ENCODE peak calls at places on chromosomes 7 and 10, in four cellular contexts. One of them, this sample, is unnamed.

GRCh38 chr10:69446650-69447151 is 4.6 kb upstream of the TSPAN15 start:
- DNase-seq in Caco-2: peak; percentile 78
- DNase-seq in Karpas-422: no peak
- DNase-seq in GM23338: no peak
- DNase-seq in this sample: no peak

GRCh38 chr7:152865461-152865860 is 105.9 kb downstream of the ACTR3B start:
- DNase-seq in Karpas-422: no peak
- DNase-seq in GM23338: no peak
- DNase-seq in Caco-2: no peak
- DNase-seq in this sample: no peak

GRCh38 chr10:52597189-52597863 is 175.3 kb downstream of the MBL2 start:
- DNase-seq in Karpas-422: no peak
- DNase-seq in Caco-2: no peak
- DNase-seq in GM23338: no peak
- DNase-seq in this sample: no peak

GRCh38 chr7:139169816-139170215 is 60.3 kb upstream of the ZC3HAV1 start:
- DNase-seq in GM23338: no peak
- DNase-seq in Caco-2: no peak
- DNase-seq in Karpas-422: no peak
- DNase-seq in this sample: no peak

GRCh38 chr10:34001087-34001580 is 666.7 kb upstream of the NRP1 start:
- DNase-seq in Caco-2: peak; percentile 16
- DNase-seq in GM23338: no peak
- DNase-seq in Karpas-422: no peak
- DNase-seq in this sample: no peak

GRCh38 chr10:490256-490655 is 199.2 kb downstream of the DIP2C start:
- DNase-seq in Caco-2: no peak
- DNase-seq in Karpas-422: no peak
- DNase-seq in GM23338: no peak
- DNase-seq in this sample: no peak

GRCh38 chr10:70982443-70982842 is 94.1 kb upstream of the PCBD1 start:
- DNase-seq in GM23338: no peak
- DNase-seq in Caco-2: no peak
- DNase-seq in Karpas-422: no peak
- DNase-seq in this sample: peak; percentile 15

GRCh38 chr7:6273380-6273837 is 985 bp upstream of the CYTH3 start:
- DNase-seq in GM23338: no peak
- DNase-seq in Caco-2: no peak
- DNase-seq in Karpas-422: no peak
- DNase-seq in this sample: no peak

GRCh38 chr10:11024596-11024995 is 6.9 kb downstream of the CELF2 start:
- DNase-seq in Karpas-422: no peak
- DNase-seq in Caco-2: no peak
- DNase-seq in GM23338: no peak
- DNase-seq in this sample: no peak

GRCh38 chr7:80309971-80310549 is 175.4 kb downstream of the GNAI1 start:
- DNase-seq in Caco-2: no peak
- DNase-seq in Karpas-422: no peak
- DNase-seq in GM23338: no peak
- DNase-seq in this sample: no peak

GRCh38 chr10:9111983-9112382 is 1057.5 kb downstream of the GATA3 start:
- DNase-seq in GM23338: no peak
- DNase-seq in Karpas-422: no peak
- DNase-seq in Caco-2: no peak
- DNase-seq in this sample: no peak

GRCh38 chr10:80699602-80700039 is 161.9 kb downstream of the SH2D4B start:
- DNase-seq in Karpas-422: peak; percentile 88
- DNase-seq in GM23338: peak; percentile 93
- DNase-seq in Caco-2: peak; percentile 90
- DNase-seq in this sample: peak; percentile 62

GRCh38 chr10:16853201-16853600 is 36.0 kb upstream of the RSU1 start:
- DNase-seq in Caco-2: peak; percentile 12
- DNase-seq in Karpas-422: no peak
- DNase-seq in GM23338: peak; percentile 32
- DNase-seq in this sample: peak; percentile 12

GRCh38 chr10:11009471-11010308 is 8.0 kb upstream of the CELF2 start:
- DNase-seq in Karpas-422: no peak
- DNase-seq in Caco-2: no peak
- DNase-seq in GM23338: no peak
- DNase-seq in this sample: no peak

GRCh38 chr7:69708857-69709256 is 110.6 kb downstream of the AUTS2 start:
- DNase-seq in GM23338: no peak
- DNase-seq in Karpas-422: no peak
- DNase-seq in Caco-2: no peak
- DNase-seq in this sample: no peak

GRCh38 chr10:78028438-78029293 is 649 bp downstream of the POLR3A start:
- DNase-seq in GM23338: peak; percentile 53
- DNase-seq in Karpas-422: peak; percentile 52
- DNase-seq in Caco-2: no peak
- DNase-seq in this sample: no peak

GRCh38 chr7:50359995-50360925 is 55.7 kb downstream of the IKZF1 start:
- DNase-seq in Karpas-422: no peak
- DNase-seq in GM23338: no peak
- DNase-seq in Caco-2: no peak
- DNase-seq in this sample: no peak

GRCh38 chr7:44383566-44383965 is 58.2 kb upstream of the CAMK2B start:
- DNase-seq in Karpas-422: no peak
- DNase-seq in Caco-2: no peak
- DNase-seq in GM23338: no peak
- DNase-seq in this sample: no peak

GRCh38 chr10:132113766-132114365 is 48.1 kb downstream of the JAKMIP3 start:
- DNase-seq in Caco-2: no peak
- DNase-seq in GM23338: no peak
- DNase-seq in Karpas-422: no peak
- DNase-seq in this sample: no peak

GRCh38 chr10:128952856-128953255 is 514.2 kb upstream of the MGMT start:
- DNase-seq in GM23338: no peak
- DNase-seq in Karpas-422: no peak
- DNase-seq in Caco-2: no peak
- DNase-seq in this sample: no peak

GRCh38 chr10:49749144-49749543 is 13.0 kb downstream of the OGDHL start:
- DNase-seq in Caco-2: no peak
- DNase-seq in GM23338: no peak
- DNase-seq in Karpas-422: no peak
- DNase-seq in this sample: no peak

GRCh38 chr10:71981024-71981867 is 17.1 kb downstream of the CHST3 start:
- DNase-seq in Caco-2: no peak
- DNase-seq in Karpas-422: no peak
- DNase-seq in GM23338: no peak
- DNase-seq in this sample: no peak

GRCh38 chr10:124997246-124997790 is 55.4 kb downstream of the ZRANB1 start:
- DNase-seq in Karpas-422: no peak
- DNase-seq in Caco-2: no peak
- DNase-seq in GM23338: no peak
- DNase-seq in this sample: no peak

GRCh38 chr10:71773221-71773971 is at the start of gene VSIR:
- DNase-seq in Caco-2: peak; percentile 98
- DNase-seq in GM23338: peak; percentile 81
- DNase-seq in Karpas-422: peak; percentile 91
- DNase-seq in this sample: peak; percentile 77

GRCh38 chr7:81812514-81813472 is 42.9 kb upstream of the HGF start:
- DNase-seq in Caco-2: no peak
- DNase-seq in GM23338: no peak
- DNase-seq in Karpas-422: no peak
- DNase-seq in this sample: no peak

GRCh38 chr7:16926283-16926682 is 44.5 kb upstream of the AGR3 start:
- DNase-seq in Caco-2: no peak
- DNase-seq in GM23338: peak; percentile 34
- DNase-seq in Karpas-422: peak; percentile 47
- DNase-seq in this sample: peak; percentile 33

GRCh38 chr7:50370884-50371283 is 66.4 kb downstream of the IKZF1 start:
- DNase-seq in GM23338: no peak
- DNase-seq in Caco-2: no peak
- DNase-seq in Karpas-422: no peak
- DNase-seq in this sample: no peak

GRCh38 chr7:1678070-1678543 is 8.0 kb downstream of the ELFN1 start:
- DNase-seq in Karpas-422: no peak
- DNase-seq in GM23338: no peak
- DNase-seq in Caco-2: no peak
- DNase-seq in this sample: no peak

GRCh38 chr7:94600267-94600666 is 55.7 kb downstream of the SGCE start:
- DNase-seq in Caco-2: no peak
- DNase-seq in GM23338: no peak
- DNase-seq in Karpas-422: no peak
- DNase-seq in this sample: no peak

GRCh38 chr10:12638781-12639180 is 289.4 kb downstream of the CAMK1D start:
- DNase-seq in Caco-2: no peak
- DNase-seq in GM23338: peak; percentile 56
- DNase-seq in Karpas-422: no peak
- DNase-seq in this sample: no peak

GRCh38 chr10:78972160-78972946 is 96.4 kb upstream of the ZMIZ1 start:
- DNase-seq in Caco-2: peak; percentile 49
- DNase-seq in GM23338: no peak
- DNase-seq in Karpas-422: no peak
- DNase-seq in this sample: no peak

This sample was measured in NAMALWA.